ENCODE peak calls at places on chromosomes 11 and 22, in four cellular contexts. One of them, this sample, is unnamed. For H3K27me3, the result is how much of the 10 kb centered on the place peaks cover.

GRCh38 chr11:2580444-2581050 is 119.2 kb downstream of the KCNQ1OT1 start:
- DNase-seq in breast epithelium: peak
- DNase-seq in stomach: peak
- DNase-seq in esophagus muscularis mucosa: no peak
- DNase-seq in this sample: peak

GRCh38 chr11:132674161-132674560 is 858.1 kb downstream of the OPCML start:
- DNase-seq in breast epithelium: no peak
- DNase-seq in esophagus muscularis mucosa: no peak
- DNase-seq in stomach: no peak
- DNase-seq in this sample: no peak

GRCh38 chr22:28132466-28132865 is 213.4 kb upstream of the PITPNB start:
- DNase-seq in stomach: no peak
- DNase-seq in esophagus muscularis mucosa: peak
- DNase-seq in breast epithelium: no peak
- DNase-seq in this sample: no peak

GRCh38 chr11:75029836-75030631 is 41.3 kb downstream of the NEU3 start:
- DNase-seq in stomach: no peak
- DNase-seq in esophagus muscularis mucosa: peak
- DNase-seq in breast epithelium: no peak
- DNase-seq in this sample: no peak

GRCh38 chr22:26435327-26436093 is 6.5 kb downstream of the ASPHD2 start:
- DNase-seq in breast epithelium: no peak
- DNase-seq in esophagus muscularis mucosa: no peak
- DNase-seq in stomach: no peak
- DNase-seq in this sample: no peak

GRCh38 chr22:42344391-42344861 is 74.0 kb upstream of the TCF20 start:
- DNase-seq in stomach: peak
- DNase-seq in esophagus muscularis mucosa: no peak
- DNase-seq in breast epithelium: no peak
- DNase-seq in this sample: no peak

GRCh38 chr11:45983471-45983845 is 61.0 kb downstream of the LARGE2 start:
- DNase-seq in breast epithelium: no peak
- DNase-seq in stomach: no peak
- DNase-seq in esophagus muscularis mucosa: no peak
- DNase-seq in this sample: no peak

GRCh38 chr11:10622957-10623787 is 54.7 kb upstream of the LYVE1 start:
- DNase-seq in breast epithelium: no peak
- DNase-seq in stomach: no peak
- DNase-seq in esophagus muscularis mucosa: no peak
- DNase-seq in this sample: no peak

GRCh38 chr11:103326070-103326794 is 217.0 kb downstream of the DYNC2H1 start:
- DNase-seq in stomach: no peak
- DNase-seq in breast epithelium: no peak
- DNase-seq in esophagus muscularis mucosa: no peak
- DNase-seq in this sample: no peak

GRCh38 chr22:46131151-46131587 is 19.2 kb upstream of the PPARA start:
- DNase-seq in esophagus muscularis mucosa: no peak
- DNase-seq in breast epithelium: no peak
- DNase-seq in stomach: no peak
- DNase-seq in this sample: no peak

GRCh38 chr11:33970984-33971466 is 79.1 kb upstream of the LMO2 start:
- DNase-seq in stomach: peak
- DNase-seq in breast epithelium: no peak
- DNase-seq in esophagus muscularis mucosa: no peak
- DNase-seq in this sample: peak

GRCh38 chr11:29312817-29313216 is 704.0 kb downstream of the KCNA4 start:
- DNase-seq in esophagus muscularis mucosa: no peak
- DNase-seq in stomach: no peak
- DNase-seq in breast epithelium: no peak
- DNase-seq in this sample: no peak

GRCh38 chr11:49533204-49533603 is 324.8 kb upstream of the FOLH1 start:
- DNase-seq in stomach: no peak
- DNase-seq in breast epithelium: no peak
- DNase-seq in esophagus muscularis mucosa: no peak
- DNase-seq in this sample: no peak

GRCh38 chr11:102617491-102618026 is 7.6 kb downstream of the MMP20 start:
- DNase-seq in stomach: no peak
- DNase-seq in breast epithelium: no peak
- DNase-seq in esophagus muscularis mucosa: peak
- DNase-seq in this sample: no peak

GRCh38 chr11:65454696-65455456 is 32.3 kb downstream of the NEAT1 start:
- DNase-seq in breast epithelium: peak
- DNase-seq in stomach: peak
- DNase-seq in esophagus muscularis mucosa: peak
- DNase-seq in this sample: peak

GRCh38 chr11:83292709-83293435 is 6.7 kb upstream of the CCDC90B start:
- DNase-seq in stomach: no peak
- DNase-seq in breast epithelium: no peak
- DNase-seq in esophagus muscularis mucosa: no peak
- DNase-seq in this sample: no peak

GRCh38 chr11:69704508-69705245 is 855 bp upstream of the FGF19 start:
- DNase-seq in stomach: no peak
- DNase-seq in esophagus muscularis mucosa: no peak
- DNase-seq in breast epithelium: no peak
- DNase-seq in this sample: no peak

GRCh38 chr11:102225689-102226562 is 91.4 kb upstream of the BIRC3 start:
- DNase-seq in stomach: no peak
- DNase-seq in esophagus muscularis mucosa: no peak
- DNase-seq in breast epithelium: no peak
- DNase-seq in this sample: no peak

GRCh38 chr11:48051217-48051848 is 71.0 kb downstream of the PTPRJ start:
- DNase-seq in stomach: no peak
- DNase-seq in breast epithelium: no peak
- DNase-seq in esophagus muscularis mucosa: no peak
- DNase-seq in this sample: no peak

GRCh38 chr11:70862093-70862492 is 390.3 kb downstream of the SHANK2 start:
- DNase-seq in stomach: no peak
- DNase-seq in esophagus muscularis mucosa: no peak
- DNase-seq in breast epithelium: no peak
- DNase-seq in this sample: no peak

GRCh38 chr22:35971418-35972119 is 57.1 kb downstream of the RBFOX2 start:
- DNase-seq in stomach: no peak
- DNase-seq in breast epithelium: no peak
- DNase-seq in esophagus muscularis mucosa: no peak
- DNase-seq in this sample: no peak

GRCh38 chr11:78156081-78156844 is 16.8 kb upstream of the ALG8 start:
- DNase-seq in stomach: no peak
- DNase-seq in breast epithelium: no peak
- DNase-seq in esophagus muscularis mucosa: no peak
- DNase-seq in this sample: no peak

GRCh38 chr11:13535819-13536218 is 40.0 kb upstream of the PTH start:
- DNase-seq in stomach: no peak
- DNase-seq in esophagus muscularis mucosa: no peak
- DNase-seq in breast epithelium: no peak
- DNase-seq in this sample: no peak

GRCh38 chr11:14894657-14895598 is 2.9 kb upstream of the CYP2R1 start:
- DNase-seq in stomach: no peak
- DNase-seq in esophagus muscularis mucosa: no peak
- DNase-seq in breast epithelium: no peak
- DNase-seq in this sample: no peak

GRCh38 chr22:25021976-25022711 is 69.6 kb downstream of the KIAA1671 start:
- DNase-seq in esophagus muscularis mucosa: no peak
- DNase-seq in stomach: no peak
- DNase-seq in breast epithelium: no peak
- DNase-seq in this sample: no peak

GRCh38 chr22:27135582-27135981 is 478.2 kb downstream of the MIAT start:
- DNase-seq in breast epithelium: no peak
- DNase-seq in esophagus muscularis mucosa: no peak
- DNase-seq in stomach: no peak
- DNase-seq in this sample: no peak

GRCh38 chr11:27429740-27430451 is 42.7 kb downstream of the LGR4 start:
- DNase-seq in esophagus muscularis mucosa: no peak
- DNase-seq in stomach: no peak
- DNase-seq in breast epithelium: no peak
- DNase-seq in this sample: no peak

GRCh38 chr11:100776212-100776896 is 89.3 kb downstream of the ARHGAP42 start:
- DNase-seq in stomach: no peak
- DNase-seq in breast epithelium: no peak
- DNase-seq in esophagus muscularis mucosa: no peak
- DNase-seq in this sample: no peak

GRCh38 chr11:97574976-97575665 is 1185.3 kb downstream of the JRKL start:
- DNase-seq in esophagus muscularis mucosa: no peak
- DNase-seq in breast epithelium: no peak
- DNase-seq in stomach: no peak
- DNase-seq in this sample: no peak

GRCh38 chr11:35662061-35662648 is 420 bp upstream of the TRIM44 start:
- DNase-seq in stomach: no peak
- DNase-seq in esophagus muscularis mucosa: no peak
- DNase-seq in breast epithelium: no peak
- DNase-seq in this sample: no peak

GRCh38 chr11:72591785-72592490 is 82.3 kb downstream of the PDE2A start:
- DNase-seq in breast epithelium: no peak
- DNase-seq in stomach: no peak
- DNase-seq in esophagus muscularis mucosa: no peak
- DNase-seq in this sample: no peak

DNA sequence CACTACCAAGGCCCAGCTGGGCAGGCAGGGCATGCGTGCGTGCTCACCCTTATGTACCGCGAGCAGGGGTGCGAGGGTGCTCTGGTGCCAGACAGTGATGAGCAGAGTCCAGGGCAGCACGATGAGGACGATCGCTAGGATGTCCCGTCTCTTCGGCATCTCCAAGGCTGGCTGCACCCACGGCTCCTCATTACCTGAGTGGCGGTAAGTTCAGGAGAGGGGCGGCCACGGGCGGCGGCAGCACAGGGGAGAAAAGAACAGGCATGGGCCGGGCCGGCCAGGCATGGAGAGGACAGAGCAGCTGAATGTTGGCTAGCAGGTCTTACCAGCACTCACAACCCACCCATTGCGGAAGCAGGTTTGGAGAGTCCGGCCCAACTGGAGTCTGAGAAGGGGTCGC is 24.5 kb downstream of the B3GAT1 start:
- DNase-seq in stomach: no peak
- DNase-seq in breast epithelium: no peak
- DNase-seq in esophagus muscularis mucosa: no peak
- DNase-seq in this sample: no peak
- H3K27me3 ChIP-seq in stomach: under half
- H3K27me3 ChIP-seq in breast epithelium: under half
- H3K27me3 ChIP-seq in esophagus muscularis mucosa: half or more
- H3K27me3 ChIP-seq in this sample: under half

GRCh38 chr22:39996732-39997131 is 2.0 kb downstream of the FAM83F start:
- DNase-seq in stomach: no peak
- DNase-seq in breast epithelium: no peak
- DNase-seq in esophagus muscularis mucosa: no peak
- DNase-seq in this sample: no peak

GRCh38 chr22:39995346-39996252 is 845 bp downstream of the FAM83F start:
- DNase-seq in esophagus muscularis mucosa: no peak
- DNase-seq in stomach: peak
- DNase-seq in breast epithelium: no peak
- DNase-seq in this sample: no peak

GRCh38 chr22:39994046-39994565 is 648 bp upstream of the FAM83F start:
- DNase-seq in breast epithelium: no peak
- DNase-seq in stomach: no peak
- DNase-seq in esophagus muscularis mucosa: no peak
- DNase-seq in this sample: no peak

GRCh38 chr22:39992088-39992826 is 2.5 kb upstream of the FAM83F start:
- DNase-seq in stomach: no peak
- DNase-seq in esophagus muscularis mucosa: no peak
- DNase-seq in breast epithelium: no peak
- DNase-seq in this sample: no peak

GRCh38 chr22:39994566-39995345 is at the start of gene FAM83F:
- DNase-seq in stomach: peak
- DNase-seq in breast epithelium: no peak
- DNase-seq in esophagus muscularis mucosa: no peak
- DNase-seq in this sample: no peak
- TF ChIP-seq POLR2AphosphoS5 in stomach: no peak
- TF ChIP-seq POLR2AphosphoS5 in breast epithelium: no peak
- TF ChIP-seq POLR2AphosphoS5 in esophagus muscularis mucosa: no peak
- TF ChIP-seq POLR2AphosphoS5 in this sample: no peak

DNA sequence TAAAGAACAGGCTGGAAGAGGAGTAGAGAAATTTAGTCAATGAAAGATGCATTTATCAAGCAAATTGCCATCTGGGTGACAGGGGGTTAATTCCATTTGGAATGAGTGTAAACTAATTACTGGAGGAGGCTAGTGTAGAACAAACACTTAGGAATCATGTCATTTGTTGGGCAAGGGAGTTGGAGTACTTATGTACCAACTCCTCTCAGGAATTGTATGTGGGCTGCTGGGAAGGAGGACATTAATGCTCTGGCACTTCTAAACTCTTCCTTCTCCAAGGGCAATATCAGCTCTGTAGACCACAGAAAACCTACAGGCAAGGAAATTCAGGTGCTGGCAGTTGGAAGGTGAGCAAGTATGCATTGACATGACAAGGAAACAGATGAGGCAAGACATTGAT is 141.0 kb downstream of the MSANTD4 start:
- DNase-seq in breast epithelium: no peak
- DNase-seq in esophagus muscularis mucosa: no peak
- DNase-seq in stomach: no peak
- DNase-seq in this sample: no peak
- H3K27me3 ChIP-seq in breast epithelium: under half
- H3K27me3 ChIP-seq in esophagus muscularis mucosa: under half
- H3K27me3 ChIP-seq in stomach: under half
- H3K27me3 ChIP-seq in this sample: under half

GRCh38 chr11:9263840-9264380 is 1.2 kb downstream of the DENND5A start:
- DNase-seq in breast epithelium: no peak
- DNase-seq in stomach: no peak
- DNase-seq in esophagus muscularis mucosa: no peak
- DNase-seq in this sample: no peak
- TF ChIP-seq POLR2AphosphoS5 in breast epithelium: no peak
- TF ChIP-seq POLR2AphosphoS5 in stomach: no peak
- TF ChIP-seq POLR2AphosphoS5 in esophagus muscularis mucosa: no peak
- TF ChIP-seq POLR2AphosphoS5 in this sample: no peak

GRCh38 chr11:110903378-110903777 is 191.1 kb upstream of the ARHGAP20 start:
- DNase-seq in breast epithelium: no peak
- DNase-seq in stomach: no peak
- DNase-seq in esophagus muscularis mucosa: peak
- DNase-seq in this sample: no peak
- H3K27me3 ChIP-seq in breast epithelium: under half
- H3K27me3 ChIP-seq in stomach: under half
- H3K27me3 ChIP-seq in esophagus muscularis mucosa: under half
- H3K27me3 ChIP-seq in this sample: under half

GRCh38 chr22:29621761-29622526 is 18.5 kb downstream of the NF2 start:
- DNase-seq in breast epithelium: no peak
- DNase-seq in stomach: no peak
- DNase-seq in esophagus muscularis mucosa: no peak
- DNase-seq in this sample: no peak
- TF ChIP-seq POLR2AphosphoS5 in breast epithelium: no peak
- TF ChIP-seq POLR2AphosphoS5 in stomach: no peak
- TF ChIP-seq POLR2AphosphoS5 in esophagus muscularis mucosa: peak
- TF ChIP-seq POLR2AphosphoS5 in this sample: no peak

DNA sequence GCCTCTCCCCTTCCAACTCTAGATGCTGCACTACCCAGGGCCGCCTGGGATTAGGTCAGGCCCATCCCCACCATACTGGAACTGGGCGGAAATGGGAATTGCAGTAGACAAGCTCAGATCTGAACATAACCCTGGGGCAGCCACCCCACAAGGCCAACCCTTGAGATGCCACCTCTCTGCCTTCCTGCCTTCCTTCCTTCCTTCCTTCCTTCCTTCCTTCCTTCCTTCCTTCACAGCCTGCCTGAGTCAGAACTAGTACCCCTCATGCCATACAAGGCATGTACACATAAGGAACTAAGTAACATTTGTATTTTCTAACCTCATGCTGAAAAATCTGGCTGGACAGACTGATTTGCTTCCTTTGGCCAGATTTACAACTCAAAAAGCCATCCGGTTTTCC is 28.0 kb downstream of the SHISAL1 start:
- DNase-seq in stomach: no peak
- DNase-seq in breast epithelium: no peak
- DNase-seq in esophagus muscularis mucosa: no peak
- DNase-seq in this sample: no peak
- H3K27me3 ChIP-seq in stomach: under half
- H3K27me3 ChIP-seq in breast epithelium: under half
- H3K27me3 ChIP-seq in esophagus muscularis mucosa: under half
- H3K27me3 ChIP-seq in this sample: under half

This sample was measured in suprapubic skin.